ENCODE peak calls at places on chromosomes 4 and X, in four cellular contexts. One of them, this sample, is unnamed.

GRCh38 chr4:114659386-114660008 is 60.9 kb downstream of the UGT8 start:
- DNase-seq in GM12878: peak
- DNase-seq in HepG2: peak
- DNase-seq in K562: peak
- DNase-seq in this sample: peak

GRCh38 chrX:78945186-78945912 is at the start of gene P2RY10:
- DNase-seq in GM12878: peak
- DNase-seq in HepG2: no peak
- DNase-seq in K562: no peak
- DNase-seq in this sample: no peak

GRCh38 chr4:117447925-117448324 is 362.5 kb upstream of the TRAM1L1 start:
- DNase-seq in GM12878: no peak
- DNase-seq in HepG2: peak
- DNase-seq in K562: peak
- DNase-seq in this sample: no peak

GRCh38 chrX:76407795-76408194 is 19.7 kb upstream of the MAGEE1 start:
- DNase-seq in GM12878: no peak
- DNase-seq in HepG2: no peak
- DNase-seq in K562: no peak
- DNase-seq in this sample: no peak

GRCh38 chr4:150987204-150987603 is 27.9 kb downstream of the LRBA start:
- DNase-seq in GM12878: no peak
- DNase-seq in HepG2: no peak
- DNase-seq in K562: no peak
- DNase-seq in this sample: no peak

GRCh38 chr4:125538670-125539069 is 223.9 kb downstream of the FAT4 start:
- DNase-seq in GM12878: no peak
- DNase-seq in HepG2: no peak
- DNase-seq in K562: no peak
- DNase-seq in this sample: no peak

GRCh38 chr4:107094332-107094731 is 58.2 kb upstream of the DKK2 start:
- DNase-seq in GM12878: no peak
- DNase-seq in HepG2: peak
- DNase-seq in K562: no peak
- DNase-seq in this sample: peak

GRCh38 chr4:4217123-4217522 is 9.6 kb downstream of the OTOP1 start:
- DNase-seq in GM12878: no peak
- DNase-seq in HepG2: no peak
- DNase-seq in K562: no peak
- DNase-seq in this sample: no peak

GRCh38 chr4:15920723-15921591 is 17.6 kb downstream of the FGFBP1 start:
- DNase-seq in GM12878: no peak
- DNase-seq in HepG2: no peak
- DNase-seq in K562: no peak
- DNase-seq in this sample: no peak

GRCh38 chrX:117305168-117305766 is 811.3 kb downstream of the KLHL13 start:
- DNase-seq in GM12878: no peak
- DNase-seq in HepG2: no peak
- DNase-seq in K562: no peak
- DNase-seq in this sample: no peak

GRCh38 chr4:41887821-41888699 is 47.2 kb upstream of the TMEM33 start:
- DNase-seq in GM12878: no peak
- DNase-seq in HepG2: peak
- DNase-seq in K562: peak
- DNase-seq in this sample: peak

GRCh38 chrX:48648299-48648698 is 35.3 kb upstream of the WAS start:
- DNase-seq in GM12878: no peak
- DNase-seq in HepG2: peak
- DNase-seq in K562: peak
- DNase-seq in this sample: peak

GRCh38 chr4:81213671-81214070 is 1.4 kb downstream of the PRKG2 start:
- DNase-seq in GM12878: no peak
- DNase-seq in HepG2: no peak
- DNase-seq in K562: no peak
- DNase-seq in this sample: no peak

GRCh38 chrX:15723887-15724517 is 14.1 kb upstream of the CA5B start:
- DNase-seq in GM12878: no peak
- DNase-seq in HepG2: no peak
- DNase-seq in K562: no peak
- DNase-seq in this sample: no peak

GRCh38 chr4:174198396-174199179 is 84.9 kb downstream of the FBXO8 start:
- DNase-seq in GM12878: no peak
- DNase-seq in HepG2: no peak
- DNase-seq in K562: peak
- DNase-seq in this sample: peak

GRCh38 chr4:88792268-88792781 is 94.7 kb upstream of the NAP1L5 start:
- DNase-seq in GM12878: peak
- DNase-seq in HepG2: peak
- DNase-seq in K562: no peak
- DNase-seq in this sample: no peak

GRCh38 chr4:46909078-46909477 is at the start of gene COX7B2:
- DNase-seq in GM12878: no peak
- DNase-seq in HepG2: no peak
- DNase-seq in K562: peak
- DNase-seq in this sample: no peak

GRCh38 chr4:120664851-120665250 is 257.7 kb downstream of the PRDM5 start:
- DNase-seq in GM12878: no peak
- DNase-seq in HepG2: no peak
- DNase-seq in K562: no peak
- DNase-seq in this sample: no peak

GRCh38 chr4:177190995-177191568 is 118.6 kb upstream of the NEIL3 start:
- DNase-seq in GM12878: no peak
- DNase-seq in HepG2: no peak
- DNase-seq in K562: no peak
- DNase-seq in this sample: no peak

DNA sequence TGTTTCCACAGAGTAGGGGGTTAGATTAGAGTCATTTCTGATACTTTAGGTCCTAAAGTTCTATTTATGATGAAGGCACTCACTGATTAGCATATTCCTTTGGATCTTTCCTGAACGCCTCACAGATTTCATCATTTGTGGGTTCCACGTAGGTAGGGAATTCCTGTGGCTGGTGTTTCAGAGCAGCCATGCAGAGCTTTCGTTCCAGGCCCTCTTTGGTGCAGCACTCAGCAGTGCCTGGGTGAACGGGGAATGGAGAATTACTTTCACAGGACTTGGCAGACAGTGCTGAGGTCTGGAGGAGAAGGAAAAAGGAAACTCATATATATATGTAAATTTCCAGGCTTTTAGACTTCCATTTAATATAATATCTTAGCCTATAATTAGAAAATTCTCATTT is 18.5 kb downstream of the GC start:
- DNase-seq in GM12878: no peak
- DNase-seq in HepG2: no peak
- DNase-seq in K562: no peak
- DNase-seq in this sample: no peak
- TF ChIP-seq TARDBP in GM12878: no peak
- TF ChIP-seq TARDBP in HepG2: no peak
- TF ChIP-seq TARDBP in K562: no peak
- TF ChIP-seq TARDBP in this sample: no peak

DNA sequence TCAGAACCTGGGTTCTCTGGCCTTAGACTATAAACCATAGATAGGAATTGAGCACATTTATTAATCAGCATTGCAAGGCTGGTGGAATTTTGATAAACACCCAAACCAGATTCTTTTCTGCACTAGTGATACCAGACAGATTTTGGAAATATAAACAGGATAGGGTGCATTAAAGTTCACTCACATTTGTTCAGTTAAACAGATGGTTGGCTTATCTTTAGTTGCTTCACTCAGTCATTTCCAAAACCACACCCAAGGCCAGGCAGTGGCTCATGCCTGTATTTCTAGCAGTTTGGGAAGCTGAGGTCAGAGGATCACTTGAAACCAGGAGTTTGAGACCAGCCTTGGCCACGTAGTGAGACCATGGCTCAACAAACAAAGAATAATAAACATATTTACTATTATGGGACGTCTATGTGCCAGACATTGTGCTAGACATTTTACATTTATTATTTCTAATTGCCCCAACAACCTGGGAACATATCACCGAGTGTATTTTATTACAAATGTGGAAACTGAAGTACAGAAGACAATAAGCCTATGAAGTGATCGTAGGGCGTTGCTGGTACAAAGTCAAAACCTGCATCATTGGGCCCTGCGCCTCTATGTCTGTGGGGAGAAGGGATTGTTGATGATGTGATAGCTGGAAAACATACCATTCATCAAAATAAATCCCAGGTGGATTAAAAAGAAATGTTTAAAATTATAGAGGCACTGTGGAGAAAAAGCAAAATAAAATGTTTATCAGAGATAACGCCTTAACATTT is 15.0 kb downstream of the ADD1 start:
- DNase-seq in GM12878: no peak
- DNase-seq in HepG2: peak
- DNase-seq in K562: peak
- DNase-seq in this sample: no peak
- TF ChIP-seq FOXM1 in GM12878: no peak
- TF ChIP-seq FOXM1 in HepG2: no peak
- TF ChIP-seq FOXM1 in K562: peak
- TF ChIP-seq FOXM1 in this sample: no peak

GRCh38 chrX:6313356-6313755 is 84.7 kb upstream of the NLGN4X start:
- DNase-seq in GM12878: no peak
- DNase-seq in HepG2: no peak
- DNase-seq in K562: no peak
- DNase-seq in this sample: no peak
- TF ChIP-seq BHLHE40 in GM12878: no peak
- TF ChIP-seq BHLHE40 in HepG2: no peak
- TF ChIP-seq BHLHE40 in K562: no peak
- TF ChIP-seq BHLHE40 in this sample: no peak

GRCh38 chr4:5708829-5709680 is 696 bp upstream of the EVC2 start:
- DNase-seq in GM12878: no peak
- DNase-seq in HepG2: no peak
- DNase-seq in K562: no peak
- DNase-seq in this sample: no peak

GRCh38 chr4:5710065-5710961 is 688 bp upstream of the EVC start:
- DNase-seq in GM12878: no peak
- DNase-seq in HepG2: peak
- DNase-seq in K562: no peak
- DNase-seq in this sample: peak

GRCh38 chr4:5707366-5708133 is 809 bp downstream of the EVC2 start:
- DNase-seq in GM12878: no peak
- DNase-seq in HepG2: no peak
- DNase-seq in K562: no peak
- DNase-seq in this sample: no peak

GRCh38 chr4:5706486-5707290 is 1.7 kb downstream of the EVC2 start:
- DNase-seq in GM12878: no peak
- DNase-seq in HepG2: no peak
- DNase-seq in K562: no peak
- DNase-seq in this sample: no peak

GRCh38 chr4:5708171-5708828 is at the start of gene EVC2:
- DNase-seq in GM12878: no peak
- DNase-seq in HepG2: no peak
- DNase-seq in K562: peak
- DNase-seq in this sample: no peak
- TF ChIP-seq TARDBP in GM12878: no peak
- TF ChIP-seq TARDBP in HepG2: no peak
- TF ChIP-seq TARDBP in K562: no peak
- TF ChIP-seq TARDBP in this sample: no peak